ENCODE peak calls at places on chromosomes 13 and 19, in four cellular contexts. S, Y, T and V are unnamed samples.

GRCh38 chr19:16095071-16095571 is 16.6 kb upstream of the RAB8A start:
- DNase-seq in S (no peak), Y (peak), T (peak), V (no peak)

GRCh38 chr19:898663-899062 is 5.4 kb downstream of the RNU6-9 start:
- DNase-seq in S (no peak), Y (peak), T (no peak), V (peak)

GRCh38 chr19:13463296-13463695 is 43.0 kb downstream of the CACNA1A start:
- DNase-seq in S (peak), Y (no peak), T (no peak), V (no peak)

GRCh38 chr13:86758116-86758515 is 913.1 kb upstream of the SLITRK5 start:
- DNase-seq in S (no peak), Y (no peak), T (no peak), V (no peak)

GRCh38 chr13:44974056-44974798 is 15.0 kb downstream of the NUFIP1 start:
- DNase-seq in S (no peak), Y (no peak), T (peak), V (no peak)

GRCh38 chr19:57465680-57466381 is 8.9 kb upstream of the VN1R1 start:
- DNase-seq in S (peak), Y (no peak), T (no peak), V (no peak)

GRCh38 chr13:31629085-31629785 is 110.1 kb upstream of the RXFP2 start:
- DNase-seq in S (no peak), Y (no peak), T (peak), V (no peak)

GRCh38 chr19:44718441-44719261 is 19.7 kb downstream of the CEACAM16 start:
- DNase-seq in S (peak), Y (no peak), T (peak), V (no peak)

GRCh38 chr19:55305491-55305890 is 19.6 kb downstream of the TMEM150B start:
- DNase-seq in S (no peak), Y (no peak), T (no peak), V (peak)

GRCh38 chr19:11699931-11700794 is 38.6 kb downstream of the ZNF823 start:
- DNase-seq in S (no peak), Y (no peak), T (no peak), V (peak)

GRCh38 chr19:41575998-41576397 is at the start of gene CEACAM21:
- DNase-seq in S (no peak), Y (peak), T (peak), V (peak)

GRCh38 chr13:27194895-27195764 is 23.5 kb upstream of the USP12 start:
- DNase-seq in S (no peak), Y (no peak), T (no peak), V (no peak)

GRCh38 chr13:90362718-90363117 is 984.8 kb upstream of the MIR17HG start:
- DNase-seq in S (no peak), Y (no peak), T (no peak), V (no peak)

GRCh38 chr13:92572190-92572589 is 654.4 kb upstream of the GPC6 start:
- DNase-seq in S (no peak), Y (no peak), T (no peak), V (no peak)

GRCh38 chr19:33438987-33439781 is 65.7 kb downstream of the CEBPG start:
- DNase-seq in S (no peak), Y (peak), T (peak), V (no peak)

GRCh38 chr19:20422216-20422615 is 143.4 kb downstream of the ZNF737 start:
- DNase-seq in S (no peak), Y (no peak), T (no peak), V (no peak)

GRCh38 chr19:18292810-18293641 is 11.6 kb upstream of the JUND start:
- DNase-seq in S (peak), Y (peak), T (peak), V (no peak)

GRCh38 chr13:73335226-73335625 is 276.4 kb downstream of the KLF5 start:
- DNase-seq in S (no peak), Y (no peak), T (no peak), V (no peak)

GRCh38 chr13:65468628-65469027 is 1761.5 kb downstream of the PCDH9 start:
- DNase-seq in S (no peak), Y (no peak), T (no peak), V (no peak)

GRCh38 chr13:72782717-72783116 is 784 bp downstream of the PIBF1 start:
- DNase-seq in S (no peak), Y (no peak), T (no peak), V (no peak)

GRCh38 chr19:35429698-35430097 is 18.4 kb upstream of the FFAR2 start:
- DNase-seq in S (no peak), Y (no peak), T (no peak), V (no peak)

GRCh38 chr13:26965976-26966375 is 205.4 kb upstream of the GPR12 start:
- DNase-seq in S (no peak), Y (peak), T (peak), V (no peak)

GRCh38 chr13:49265822-49266221 is 18.1 kb downstream of the CDADC1 start:
- DNase-seq in S (no peak), Y (no peak), T (no peak), V (no peak)

GRCh38 chr13:41652735-41653361 is 195.5 kb downstream of the RGCC start:
- DNase-seq in S (no peak), Y (no peak), T (no peak), V (no peak)

GRCh38 chr13:92187378-92187989 is 789.1 kb downstream of the GPC5 start:
- DNase-seq in S (peak), Y (no peak), T (no peak), V (no peak)

GRCh38 chr13:40069173-40070044 is 413.9 kb downstream of the COG6 start:
- DNase-seq in S (peak), Y (peak), T (peak), V (peak)

GRCh38 chr19:7482584-7483439 is 6.0 kb downstream of the PEX11G start:
- DNase-seq in S (no peak), Y (no peak), T (peak), V (no peak)

GRCh38 chr13:60519496-60519895 is 122.5 kb downstream of the TDRD3 start:
- DNase-seq in S (no peak), Y (no peak), T (no peak), V (no peak)

GRCh38 chr13:24081388-24081787 is 79.1 kb upstream of the SPATA13 start:
- DNase-seq in S (no peak), Y (no peak), T (no peak), V (no peak)

GRCh38 chr19:12766051-12766521 is 9.3 kb downstream of the HOOK2 start:
- DNase-seq in S (peak), Y (peak), T (peak), V (peak)

GRCh38 chr13:76927955-76928354 is 20.4 kb upstream of the ACOD1 start:
- DNase-seq in S (no peak), Y (no peak), T (no peak), V (no peak)